ENCODE peak calls at places on chromosomes 13 and 19, in eight cellular contexts. Y is naive thymus-derived CD8-positive, alpha-beta T cell; S is left lung; H is stimulated activated CD4-positive, alpha-beta T cell treated with anti-CD3 and anti-CD28 coated beads, Interleukin-12 subunit alpha, Interleukin-12 subunit beta, amount 100 ng/mL, for 48 hours; G is CD4-positive, CD25-positive, alpha-beta regulatory T cell; P is effector memory CD8-positive, alpha-beta T cell; V is iPS-NIHi11; U is gastrocnemius medialis. M is an unnamed sample.

GRCh38 chr19:32928806-32929205 is 43.0 kb downstream of the CEP89 start:
- DNase-seq in Y (no peak), S (no peak), H (no peak), G (no peak), P (no peak), V (no peak), U (no peak), M (no peak)

GRCh38 chr19:16894080-16894479 is 5.3 kb downstream of the F2RL3 start:
- DNase-seq in Y (no peak), S (no peak), H (no peak), G (no peak), P (no peak), V (no peak), U (no peak), M (no peak)

GRCh38 chr19:40549007-40549708 is 27.5 kb upstream of the SHKBP1 start:
- DNase-seq in Y (peak), S (peak), H (peak), G (peak), P (peak), V (peak), U (no peak), M (peak)

GRCh38 chr19:54162241-54162805 is 2.8 kb upstream of the LENG1 start:
- DNase-seq in Y (peak), S (peak), H (peak), G (peak), P (peak), V (peak), U (peak), M (peak)

GRCh38 chr19:13154911-13155471 is 4.8 kb downstream of the IER2 start:
- DNase-seq in Y (peak), S (peak), H (peak), G (peak), P (peak), V (peak), U (no peak), M (peak)

GRCh38 chr13:20221772-20222171 is 10.3 kb downstream of the GJB6 start:
- DNase-seq in Y (no peak), S (peak), H (no peak), G (no peak), P (no peak), V (no peak), U (no peak), M (no peak)

GRCh38 chr19:38877781-38878574 is at the start of gene RINL:
- DNase-seq in Y (peak), S (peak), H (peak), G (peak), P (peak), V (peak), U (no peak), M (no peak)

GRCh38 chr13:50838031-50838430 is 5.5 kb downstream of the DLEU7 start:
- DNase-seq in Y (no peak), S (no peak), H (no peak), G (no peak), P (no peak), V (no peak), U (no peak), M (no peak)

GRCh38 chr13:51534075-51534817 is 50.0 kb upstream of the WDFY2 start:
- DNase-seq in Y (peak), S (peak), H (no peak), G (peak), P (peak), V (no peak), U (no peak), M (no peak)

GRCh38 chr13:40798380-40798779 is 9.0 kb downstream of the SLC25A15 start:
- DNase-seq in Y (no peak), S (no peak), H (no peak), G (peak), P (no peak), V (no peak), U (no peak), M (no peak)

GRCh38 chr19:48810151-48810550 is 678 bp downstream of the BCAT2 start:
- DNase-seq in Y (no peak), S (no peak), H (no peak), G (peak), P (no peak), V (no peak), U (no peak), M (no peak)

GRCh38 chr13:100149389-100149788 is 60.5 kb downstream of the PCCA start:
- DNase-seq in Y (no peak), S (no peak), H (no peak), G (no peak), P (no peak), V (no peak), U (no peak), M (no peak)

GRCh38 chr13:32947886-32948285 is 68.3 kb upstream of the KL start:
- DNase-seq in Y (no peak), S (no peak), H (no peak), G (no peak), P (no peak), V (no peak), U (no peak), M (peak)

GRCh38 chr19:47352095-47352494 is 3.0 kb downstream of the DHX34 start:
- DNase-seq in Y (no peak), S (no peak), H (no peak), G (no peak), P (no peak), V (no peak), U (no peak), M (no peak)

GRCh38 chr19:13938361-13939027 is at the start of gene PODNL1:
- DNase-seq in Y (no peak), S (peak), H (no peak), G (no peak), P (no peak), V (no peak), U (no peak), M (peak)

GRCh38 chr13:99809931-99810330 is 161.6 kb downstream of the ZIC5 start:
- DNase-seq in Y (no peak), S (no peak), H (no peak), G (no peak), P (no peak), V (no peak), U (no peak), M (no peak)

GRCh38 chr19:51142119-51142518 is at the start of gene SIGLEC7:
- DNase-seq in Y (no peak), S (peak), H (no peak), G (no peak), P (no peak), V (no peak), U (peak), M (no peak)

GRCh38 chr13:51547425-51548176 is 36.7 kb upstream of the WDFY2 start:
- DNase-seq in Y (no peak), S (no peak), H (no peak), G (no peak), P (no peak), V (no peak), U (no peak), M (no peak)

GRCh38 chr13:113557013-113557412 is 27.5 kb upstream of the TFDP1 start:
- DNase-seq in Y (no peak), S (no peak), H (no peak), G (no peak), P (no peak), V (no peak), U (no peak), M (no peak)

GRCh38 chr13:108657520-108657919 is 28.1 kb downstream of the MYO16 start:
- DNase-seq in Y (no peak), S (no peak), H (no peak), G (no peak), P (no peak), V (no peak), U (no peak), M (no peak)

GRCh38 chr19:47417746-47418594 is 1.4 kb downstream of the MEIS3 start:
- DNase-seq in Y (no peak), S (no peak), H (no peak), G (no peak), P (no peak), V (no peak), U (no peak), M (peak)

GRCh38 chr13:43085545-43085944 is 62.2 kb downstream of the DNAJC15 start:
- DNase-seq in Y (no peak), S (no peak), H (no peak), G (peak), P (no peak), V (no peak), U (no peak), M (no peak)

GRCh38 chr19:19539738-19540703 is 2.0 kb downstream of the CILP2 start:
- DNase-seq in Y (peak), S (peak), H (peak), G (peak), P (peak), V (peak), U (peak), M (peak)